ENCODE peak calls at places on chromosomes 2 and 18, in four cellular contexts. W, A, P and U are unnamed samples. For H3K9me3, the result is how much of the 10 kb centered on the place peaks cover.

GRCh38 chr2:228698963-228699362 is 517.5 kb upstream of the SPHKAP start:
- DNase-seq in W (no peak), A (no peak), P (no peak), U (no peak)

GRCh38 chr2:216777637-216778273 is 82.1 kb downstream of the TNP1 start:
- DNase-seq in W (no peak), A (no peak), P (no peak), U (no peak)

GRCh38 chr2:184410160-184410559 is 188.2 kb upstream of the ZNF804A start:
- DNase-seq in W (no peak), A (no peak), P (no peak), U (no peak)

GRCh38 chr18:8858888-8859511 is 153.6 kb downstream of the MTCL1 start:
- DNase-seq in W (no peak), A (no peak), P (no peak), U (no peak)

GRCh38 chr18:10297079-10297478 is 157.4 kb upstream of the APCDD1 start:
- DNase-seq in W (no peak), A (no peak), P (no peak), U (no peak)

GRCh38 chr2:169768262-169768995 is 30.2 kb upstream of the SSB start:
- DNase-seq in W (peak), A (no peak), P (no peak), U (no peak)

GRCh38 chr2:136582631-136583205 is 182.6 kb upstream of the THSD7B start:
- DNase-seq in W (no peak), A (no peak), P (peak), U (no peak)

GRCh38 chr2:46857871-46858696 is 57.5 kb downstream of the MCFD2 start:
- DNase-seq in W (no peak), A (no peak), P (no peak), U (no peak)

GRCh38 chr2:201654611-201655384 is 11.5 kb upstream of the TMEM237 start:
- DNase-seq in W (no peak), A (no peak), P (no peak), U (no peak)

GRCh38 chr18:13178197-13178596 is 40.4 kb upstream of the LDLRAD4 start:
- DNase-seq in W (no peak), A (no peak), P (no peak), U (no peak)

GRCh38 chr2:195407782-195408181 is 249.2 kb upstream of the SLC39A10 start:
- DNase-seq in W (no peak), A (no peak), P (no peak), U (no peak)

GRCh38 chr2:201132518-201132917 is 16.6 kb downstream of the CFLAR start:
- DNase-seq in W (no peak), A (no peak), P (no peak), U (no peak)

GRCh38 chr18:41338341-41338740 is 616.7 kb upstream of the PIK3C3 start:
- DNase-seq in W (no peak), A (no peak), P (no peak), U (no peak)

GRCh38 chr2:67871696-67872320 is 191.0 kb downstream of the C1D start:
- DNase-seq in W (peak), A (no peak), P (no peak), U (no peak)

GRCh38 chr2:131105156-131105949 is at the start of gene PLEKHB2:
- DNase-seq in W (peak), A (peak), P (peak), U (peak)
- TF ChIP-seq POLR2A in W (peak), A (peak), P (peak), U (peak)

GRCh38 chr2:9697904-9698303 is 67.1 kb upstream of the YWHAQ start:
- DNase-seq in W (no peak), A (no peak), P (no peak), U (no peak)

GRCh38 chr2:9696731-9697130 is 65.9 kb upstream of the YWHAQ start:
- DNase-seq in W (no peak), A (no peak), P (no peak), U (no peak)

GRCh38 chr2:9702604-9703084 is 71.8 kb upstream of the YWHAQ start:
- DNase-seq in W (no peak), A (no peak), P (no peak), U (no peak)

GRCh38 chr2:9695916-9696315 is 65.1 kb upstream of the YWHAQ start:
- DNase-seq in W (no peak), A (no peak), P (no peak), U (no peak)

GRCh38 chr2:9699139-9699823 is 68.5 kb upstream of the YWHAQ start:
- DNase-seq in W (no peak), A (no peak), P (no peak), U (no peak)
- H3K9me3 ChIP-seq in W (under half), A (under half), P (under half), U (under half)

DNA sequence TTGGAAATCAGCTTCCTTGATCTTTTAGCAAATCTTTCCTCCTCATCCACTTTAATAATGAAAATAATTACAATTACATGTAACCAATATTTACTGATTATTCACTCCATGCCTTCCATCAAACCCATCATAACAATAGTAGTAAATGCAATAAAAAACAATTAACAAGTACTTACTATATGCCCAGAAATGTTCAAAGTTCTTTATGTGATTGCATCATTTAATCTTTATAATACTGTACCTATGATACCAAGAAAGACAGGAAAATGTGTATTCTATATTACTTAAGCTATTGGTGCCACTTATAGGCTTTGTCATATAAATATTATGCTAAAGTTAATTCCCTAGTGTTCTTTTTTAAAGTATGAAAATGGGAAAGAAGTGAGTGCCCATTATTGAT is 210.2 kb upstream of the PKDCC start:
- DNase-seq in W (no peak), A (no peak), P (no peak), U (no peak)
- TF ChIP-seq CTCF in W (no peak), A (no peak), P (no peak), U (no peak)

DNA sequence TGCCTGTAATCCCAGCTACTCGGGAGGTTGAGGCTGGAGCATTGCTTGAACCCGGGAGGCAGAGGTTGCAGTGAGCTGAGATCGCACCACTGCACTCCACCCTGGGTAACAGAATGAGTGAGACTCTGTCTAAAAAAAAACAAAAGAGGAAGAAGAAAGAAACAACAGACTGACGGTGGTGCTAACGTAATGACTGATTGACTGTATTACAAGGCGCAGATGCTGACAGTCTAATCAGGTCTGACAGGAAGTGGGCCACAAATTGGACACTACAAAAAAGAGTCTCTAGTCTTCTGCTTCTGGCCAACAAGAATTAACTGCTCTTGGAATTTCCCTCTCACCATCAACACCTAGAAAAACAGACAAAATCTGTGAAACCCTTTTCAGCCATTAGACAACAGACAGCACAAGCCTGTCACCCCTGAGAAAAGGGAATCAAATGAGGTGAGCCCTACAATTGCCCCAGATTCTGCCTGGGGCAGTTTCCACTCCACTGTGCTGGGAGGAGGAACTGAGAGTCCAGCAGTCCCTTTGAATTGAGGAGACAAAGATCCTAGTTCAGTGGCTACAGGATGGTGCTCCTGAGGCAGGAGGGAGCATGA is 43.2 kb downstream of the SNED1 start:
- DNase-seq in W (no peak), A (no peak), P (no peak), U (no peak)
- TF ChIP-seq POLR2A in W (no peak), A (no peak), P (no peak), U (no peak)

GRCh38 chr2:64331846-64332245 is 122.1 kb upstream of the LGALSL start:
- DNase-seq in W (no peak), A (no peak), P (no peak), U (no peak)
- H3K9me3 ChIP-seq in W (under half), A (under half), P (under half), U (under half)

GRCh38 chr18:25121442-25121841 is 230.5 kb downstream of the ZNF521 start:
- DNase-seq in W (no peak), A (no peak), P (no peak), U (no peak)
- TF ChIP-seq CTCF in W (no peak), A (no peak), P (no peak), U (no peak)

GRCh38 chr2:190410171-190410570 is 2.0 kb downstream of the MFSD6 start:
- DNase-seq in W (no peak), A (no peak), P (no peak), U (no peak)

GRCh38 chr2:190407246-190407661 is 901 bp upstream of the MFSD6 start:
- DNase-seq in W (no peak), A (no peak), P (no peak), U (no peak)

GRCh38 chr2:190409616-190410015 is 1.5 kb downstream of the MFSD6 start:
- DNase-seq in W (no peak), A (no peak), P (no peak), U (no peak)

GRCh38 chr2:190407662-190408537 is at the start of gene MFSD6:
- DNase-seq in W (peak), A (no peak), P (peak), U (no peak)

GRCh38 chr2:190408538-190409271 is 550 bp downstream of the MFSD6 start:
- DNase-seq in W (peak), A (no peak), P (peak), U (no peak)
- TF ChIP-seq POLR2A in W (peak), A (peak), P (peak), U (no peak)

GRCh38 chr2:231094671-231095346 is 30.0 kb downstream of the HTR2B start:
- DNase-seq in W (no peak), A (no peak), P (no peak), U (no peak)

GRCh38 chr2:231100990-231101389 is 23.9 kb downstream of the HTR2B start:
- DNase-seq in W (no peak), A (no peak), P (no peak), U (no peak)

GRCh38 chr2:231104115-231104713 is 20.6 kb downstream of the HTR2B start:
- DNase-seq in W (no peak), A (peak), P (peak), U (peak)

GRCh38 chr2:231102772-231103171 is 22.1 kb downstream of the HTR2B start:
- DNase-seq in W (no peak), A (no peak), P (no peak), U (no peak)

GRCh38 chr2:231099918-231100317 is 24.9 kb downstream of the HTR2B start:
- DNase-seq in W (no peak), A (no peak), P (no peak), U (no peak)
- H3K9me3 ChIP-seq in W (under half), A (under half), P (under half), U (under half)

GRCh38 chr2:199488772-199489400 is 31.1 kb upstream of the SATB2 start:
- DNase-seq in W (no peak), A (no peak), P (no peak), U (no peak)

GRCh38 chr2:199490049-199490448 is 32.3 kb upstream of the SATB2 start:
- DNase-seq in W (no peak), A (no peak), P (no peak), U (no peak)

GRCh38 chr2:199480966-199481365 is 23.2 kb upstream of the SATB2 start:
- DNase-seq in W (no peak), A (no peak), P (no peak), U (no peak)

GRCh38 chr2:199484927-199485326 is 27.2 kb upstream of the SATB2 start:
- DNase-seq in W (no peak), A (no peak), P (no peak), U (no peak)

DNA sequence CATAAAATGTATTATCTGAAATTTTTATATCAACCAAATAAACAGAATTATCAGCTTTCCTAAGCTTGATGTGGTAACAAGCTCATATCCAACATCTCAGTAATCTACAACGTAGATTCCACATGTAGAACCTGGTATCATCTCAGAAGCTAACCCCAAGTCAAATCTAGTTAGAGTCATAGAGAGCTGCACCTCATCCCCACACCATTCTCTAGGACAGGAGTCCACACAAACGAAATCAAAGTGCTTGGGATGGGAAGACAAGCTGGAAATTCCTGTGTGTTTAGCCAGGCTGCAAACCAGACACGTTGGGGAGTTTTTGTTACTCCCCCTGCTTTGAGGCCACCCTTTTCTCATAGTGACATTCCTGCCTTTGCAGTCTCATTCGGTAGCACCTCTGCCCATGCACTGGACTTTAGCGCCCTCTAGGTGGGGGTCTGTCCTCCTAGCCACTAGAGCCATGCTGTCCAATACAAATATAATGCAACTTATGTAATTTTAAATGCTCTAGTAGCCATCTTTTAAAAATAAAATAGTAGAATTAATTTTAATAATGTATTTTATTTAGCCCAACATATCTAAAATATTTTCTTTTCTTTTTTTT is 28.1 kb upstream of the SATB2 start:
- DNase-seq in W (no peak), A (no peak), P (peak), U (no peak)
- TF ChIP-seq CTCF in W (peak), A (peak), P (peak), U (no peak)

GRCh38 chr2:119352357-119352756 is 14.3 kb downstream of the C2orf76 start:
- DNase-seq in W (no peak), A (no peak), P (peak), U (peak)
- TF ChIP-seq POLR2A in W (no peak), A (no peak), P (no peak), U (no peak)